ENCODE peak calls at places on chromosome 5, in eight cellular contexts. Z, R, I, C, Q, J, P and K are unnamed samples.
A peak's percentile ranks its signal among the peaks of the same experiment; 100 is the strongest.

GRCh38 chr5:115150512-115150911 is 19.2 kb downstream of the TRIM36 start:
- DNase-seq in Z (no peak), R (no peak), I (no peak), C (no peak), Q (no peak), J (no peak), P (no peak), K (no peak)

GRCh38 chr5:643811-644271 is 31.7 kb downstream of the CEP72 start:
- DNase-seq in Z (no peak), R (no peak), I (no peak), C (no peak), Q (peak; percentile 68), J (no peak), P (no peak), K (no peak)

GRCh38 chr5:172107606-172108005 is 80.4 kb downstream of the STK10 start:
- DNase-seq in Z (no peak), R (no peak), I (peak; percentile 80), C (peak; percentile 72), Q (peak; percentile 48), J (peak; percentile 44), P (no peak), K (no peak)

GRCh38 chr5:172699999-172700685 is 59.1 kb downstream of the NEURL1B start:
- DNase-seq in Z (no peak), R (no peak), I (no peak), C (no peak), Q (peak; percentile 55), J (no peak), P (no peak), K (no peak)

GRCh38 chr5:176562189-176562588 is 13.0 kb downstream of the CDHR2 start:
- DNase-seq in Z (no peak), R (no peak), I (no peak), C (no peak), Q (no peak), J (no peak), P (no peak), K (no peak)

GRCh38 chr5:147733075-147733474 is 49.5 kb downstream of the JAKMIP2 start:
- DNase-seq in Z (no peak), R (no peak), I (no peak), C (no peak), Q (no peak), J (no peak), P (no peak), K (no peak)

GRCh38 chr5:87136733-87137132 is 130.9 kb upstream of the RASA1 start:
- DNase-seq in Z (no peak), R (no peak), I (no peak), C (no peak), Q (no peak), J (no peak), P (no peak), K (no peak)

GRCh38 chr5:175464414-175465233 is 13.7 kb upstream of the SFXN1 start:
- DNase-seq in Z (no peak), R (peak; percentile 82), I (peak; percentile 48), C (no peak), Q (no peak), J (no peak), P (peak; percentile 76), K (no peak)

GRCh38 chr5:125267636-125268248 is 521.3 kb upstream of the ZNF608 start:
- DNase-seq in Z (no peak), R (no peak), I (no peak), C (no peak), Q (no peak), J (no peak), P (no peak), K (no peak)

GRCh38 chr5:139543423-139543991 is 17.6 kb upstream of the UBE2D2 start:
- DNase-seq in Z (no peak), R (peak; percentile 20), I (peak; percentile 27), C (no peak), Q (peak; percentile 94), J (peak; percentile 41), P (peak; percentile 76), K (peak; percentile 79)

GRCh38 chr5:122316652-122317051 is 4.6 kb downstream of the SNCAIP start:
- DNase-seq in Z (no peak), R (no peak), I (no peak), C (no peak), Q (no peak), J (no peak), P (no peak), K (no peak)

GRCh38 chr5:109916481-109917153 is 226.9 kb downstream of the MAN2A1 start:
- DNase-seq in Z (no peak), R (no peak), I (no peak), C (no peak), Q (no peak), J (no peak), P (no peak), K (no peak)

GRCh38 chr5:152405145-152405544 is at the start of gene NMUR2:
- DNase-seq in Z (no peak), R (no peak), I (no peak), C (no peak), Q (no peak), J (no peak), P (no peak), K (no peak)

GRCh38 chr5:91224459-91224858 is 158.7 kb downstream of the ARRDC3 start:
- DNase-seq in Z (no peak), R (no peak), I (no peak), C (no peak), Q (no peak), J (no peak), P (no peak), K (no peak)

GRCh38 chr5:137828192-137828591 is 39.5 kb upstream of the MYOT start:
- DNase-seq in Z (no peak), R (no peak), I (no peak), C (no peak), Q (no peak), J (no peak), P (no peak), K (no peak)

DNA sequence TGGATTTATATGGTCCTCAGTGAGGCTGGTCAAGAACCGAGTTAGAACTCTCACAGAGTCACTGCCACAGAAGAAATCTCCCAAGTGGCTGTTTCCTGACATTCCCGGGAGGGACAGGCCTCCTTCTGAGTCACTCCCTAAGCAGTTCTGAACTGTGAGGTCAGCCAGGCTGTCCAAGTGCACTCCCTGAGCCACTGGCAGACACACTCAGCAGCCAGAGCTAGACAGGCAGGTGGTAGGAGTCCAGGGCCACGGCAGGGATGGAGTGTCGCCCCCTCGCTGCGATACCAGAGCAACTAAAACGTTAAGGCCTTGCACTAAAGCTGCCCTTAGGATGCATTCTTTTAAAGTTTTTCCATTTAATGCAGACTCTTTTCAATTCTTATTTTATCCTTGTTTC is 3.4 kb downstream of the IL4 start:
- DNase-seq in Z (no peak), R (peak; percentile 66), I (peak; percentile 78), C (peak; percentile 53), Q (peak; percentile 75), J (peak; percentile 89), P (peak; percentile 5), K (no peak)
- TF ChIP-seq CTCF in Z (no peak), R (peak; percentile 44), I (peak; percentile 42), C (peak; percentile 70), Q (peak; percentile 8), J (peak; percentile 53), P (no peak), K (no peak)

DNA sequence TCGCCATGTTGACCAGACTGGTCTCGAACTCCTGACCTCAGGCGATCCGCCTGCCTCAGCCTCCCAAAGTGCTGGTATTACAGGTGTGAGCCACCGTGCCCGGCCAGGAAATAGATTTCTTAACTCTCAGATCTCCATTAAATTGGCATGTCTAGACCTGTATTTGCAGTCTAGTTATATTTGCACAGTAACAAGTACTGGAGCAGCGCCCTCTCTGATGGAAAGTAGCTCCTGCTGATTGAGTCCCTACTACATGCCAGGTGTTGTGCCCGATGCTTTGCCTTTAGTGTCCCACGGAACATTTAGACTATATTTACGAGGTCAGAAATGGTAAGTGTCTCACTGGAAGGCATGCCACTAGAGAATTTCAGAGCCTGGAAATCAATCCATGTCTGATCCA is 15.8 kb upstream of the TMED9 start:
- DNase-seq in Z (no peak), R (no peak), I (no peak), C (no peak), Q (no peak), J (no peak), P (no peak), K (no peak)
- TF ChIP-seq CTCF in Z (no peak), R (no peak), I (no peak), C (no peak), Q (no peak), J (no peak), P (no peak), K (no peak)

GRCh38 chr5:78920604-78921003 is 64.5 kb downstream of the ARSB start:
- DNase-seq in Z (no peak), R (peak; percentile 30), I (peak; percentile 72), C (no peak), Q (no peak), J (no peak), P (no peak), K (no peak)
- TF ChIP-seq CTCF in Z (no peak), R (peak; percentile 55), I (peak; percentile 56), C (peak; percentile 63), Q (no peak), J (no peak), P (no peak), K (peak; percentile 45)

GRCh38 chr5:146622391-146622790 is 106.4 kb upstream of the GPR151 start:
- DNase-seq in Z (no peak), R (no peak), I (no peak), C (no peak), Q (no peak), J (no peak), P (no peak), K (no peak)
- TF ChIP-seq CTCF in Z (no peak), R (peak; percentile 44), I (peak; percentile 27), C (peak; percentile 53), Q (no peak), J (no peak), P (no peak), K (no peak)

GRCh38 chr5:73422164-73422563 is 26.4 kb downstream of the FOXD1 start:
- DNase-seq in Z (no peak), R (no peak), I (no peak), C (no peak), Q (no peak), J (no peak), P (no peak), K (no peak)
- TF ChIP-seq CTCF in Z (no peak), R (no peak), I (no peak), C (no peak), Q (no peak), J (no peak), P (no peak), K (no peak)

DNA sequence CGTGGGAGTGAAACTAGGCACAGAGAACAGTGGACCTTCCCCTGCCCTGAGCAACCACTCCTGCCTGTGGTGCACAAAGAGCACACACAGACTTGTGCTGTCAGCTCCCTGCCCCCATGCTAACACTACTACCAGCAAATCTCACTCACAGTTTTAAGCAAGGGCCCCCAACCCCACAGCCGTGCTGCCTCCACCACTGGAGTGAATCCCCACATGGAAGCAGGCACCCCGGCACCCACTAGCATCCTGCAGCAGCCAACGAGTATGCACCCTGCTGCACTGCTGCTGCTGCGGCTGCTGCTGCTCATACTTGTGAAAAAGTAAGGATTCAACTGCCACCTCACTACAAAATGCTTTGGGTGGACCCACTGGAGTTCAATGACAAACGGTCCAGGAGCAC is 435.5 kb downstream of the SLCO4C1 start:
- DNase-seq in Z (no peak), R (no peak), I (no peak), C (no peak), Q (no peak), J (no peak), P (no peak), K (no peak)
- TF ChIP-seq CTCF in Z (no peak), R (no peak), I (no peak), C (no peak), Q (no peak), J (no peak), P (no peak), K (no peak)

GRCh38 chr5:142309747-142310318 is 15.0 kb downstream of the SPRY4 start:
- DNase-seq in Z (no peak), R (no peak), I (no peak), C (no peak), Q (no peak), J (no peak), P (no peak), K (no peak)
- TF ChIP-seq CTCF in Z (no peak), R (no peak), I (no peak), C (no peak), Q (no peak), J (no peak), P (no peak), K (no peak)